ENCODE peak calls at places on chromosomes 12 and 14, in four cellular contexts. O is HL-60, V is K562, G is GM12878. Y is an unnamed sample.

GRCh38 chr12:90977224-90977623 is 22.2 kb upstream of the CCER1 start:
- DNase-seq in G (no peak), O (no peak), V (no peak), Y (no peak)

GRCh38 chr14:105857223-105857815 is 330.9 kb downstream of the TMEM121 start:
- DNase-seq in O (no peak), G (no peak), V (no peak), Y (peak)

GRCh38 chr14:54776361-54777001 is 126.1 kb downstream of the GCH1 start:
- DNase-seq in O (peak), G (peak), V (no peak), Y (peak)

GRCh38 chr14:102144914-102145313 is 5.2 kb downstream of the WDR20 start:
- DNase-seq in V (no peak), O (no peak), G (no peak), Y (no peak)

GRCh38 chr12:110689601-110690430 is 901 bp upstream of the HVCN1 start:
- DNase-seq in V (peak), O (no peak), G (peak), Y (peak)

GRCh38 chr14:21406213-21406612 is 22.4 kb upstream of the SUPT16H start:
- DNase-seq in V (no peak), G (no peak), O (no peak), Y (no peak)

GRCh38 chr12:57166971-57167371 is 19.6 kb upstream of the LRP1-AS start:
- DNase-seq in V (peak), O (no peak), G (no peak), Y (no peak)

GRCh38 chr12:116015525-116015924 is 262.0 kb downstream of the MED13L start:
- DNase-seq in G (no peak), V (no peak), O (no peak), Y (no peak)

GRCh38 chr12:32435921-32436710 is 36.8 kb downstream of the FGD4 start:
- DNase-seq in G (no peak), V (no peak), O (no peak), Y (no peak)

GRCh38 chr14:56118611-56119181 is 485 bp downstream of the PELI2 start:
- DNase-seq in V (peak), G (no peak), O (no peak), Y (no peak)

GRCh38 chr12:84562331-84562730 is 350.3 kb downstream of the SLC6A15 start:
- DNase-seq in G (no peak), O (no peak), V (no peak), Y (no peak)

GRCh38 chr12:113130457-113131135 is 5.0 kb downstream of the RASAL1 start:
- DNase-seq in G (no peak), O (no peak), V (peak), Y (no peak)

GRCh38 chr14:54329082-54329695 is 67.6 kb upstream of the CDKN3 start:
- DNase-seq in G (no peak), O (no peak), V (peak), Y (peak)

GRCh38 chr14:32588448-32589320 is 259.6 kb downstream of the AKAP6 start:
- DNase-seq in G (no peak), O (peak), V (peak), Y (no peak)

GRCh38 chr14:69013943-69014782 is 35.1 kb upstream of the ACTN1 start:
- DNase-seq in V (no peak), O (peak), G (no peak), Y (no peak)

GRCh38 chr12:50003595-50003994 is 21.7 kb downstream of the RACGAP1 start:
- DNase-seq in V (no peak), O (no peak), G (no peak), Y (no peak)

GRCh38 chr12:13170892-13171490 is 25.5 kb upstream of the EMP1 start:
- DNase-seq in O (no peak), V (no peak), G (no peak), Y (no peak)

GRCh38 chr14:53640695-53641094 is 315.9 kb downstream of the BMP4 start:
- DNase-seq in G (no peak), V (no peak), O (no peak), Y (no peak)

GRCh38 chr14:50812180-50812579 is 18.8 kb downstream of the NIN start:
- DNase-seq in G (no peak), O (no peak), V (no peak), Y (no peak)
- TF ChIP-seq SPI1 in G (no peak), O (no peak), V (no peak), Y (peak)

GRCh38 chr14:23114669-23115491 is 4.2 kb downstream of the CEBPE start:
- DNase-seq in G (no peak), O (peak), V (peak), Y (no peak)
- TF ChIP-seq SPI1 in G (no peak), O (peak), V (no peak), Y (peak)

GRCh38 chr14:86723254-86723624 is 1193.3 kb downstream of the FLRT2 start:
- DNase-seq in G (no peak), O (no peak), V (no peak), Y (no peak)
- TF ChIP-seq SPI1 in G (no peak), O (no peak), V (no peak), Y (no peak)

DNA sequence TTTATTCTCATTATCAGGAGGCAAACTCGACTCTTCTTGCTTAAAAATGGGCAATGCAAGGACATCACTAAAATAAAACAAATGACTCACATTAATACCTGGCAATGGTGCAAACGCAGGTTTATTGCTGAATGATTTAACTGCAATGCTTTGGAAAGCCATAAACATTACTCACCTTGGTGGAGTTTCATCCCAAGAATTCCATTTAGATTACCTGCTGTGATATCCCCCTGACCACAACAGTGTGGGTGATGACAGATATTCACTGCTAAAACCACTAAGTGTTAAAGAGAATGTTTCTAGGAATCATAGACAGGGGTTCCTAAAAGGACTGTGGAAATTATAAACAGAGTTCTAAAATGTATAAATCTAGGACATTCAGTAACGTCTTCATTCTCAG is 35.3 kb upstream of the CSRNP2 start:
- DNase-seq in O (no peak), V (no peak), G (no peak), Y (no peak)
- TF ChIP-seq SPI1 in O (no peak), V (no peak), G (no peak), Y (no peak)

DNA sequence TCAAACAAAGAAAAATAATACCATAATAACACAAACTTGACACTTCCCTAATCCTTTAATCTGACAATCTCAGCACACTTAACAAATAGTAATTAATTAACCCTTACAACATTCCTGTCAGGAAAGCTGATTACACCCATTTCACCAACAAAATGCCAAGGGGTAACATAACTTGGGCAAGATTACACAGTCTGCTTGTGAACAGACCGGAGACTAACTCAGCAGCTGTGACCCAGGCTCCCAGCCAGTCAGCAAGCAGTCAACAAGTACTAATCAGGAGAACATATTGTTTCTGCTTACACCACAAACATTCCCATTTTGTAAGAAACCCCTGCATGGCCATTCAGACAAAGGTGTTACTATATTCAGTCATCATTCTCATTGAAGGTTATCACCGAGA is 592.5 kb upstream of the FLRT2 start:
- DNase-seq in G (no peak), O (no peak), V (no peak), Y (no peak)
- TF ChIP-seq SPI1 in G (no peak), O (no peak), V (no peak), Y (no peak)

DNA sequence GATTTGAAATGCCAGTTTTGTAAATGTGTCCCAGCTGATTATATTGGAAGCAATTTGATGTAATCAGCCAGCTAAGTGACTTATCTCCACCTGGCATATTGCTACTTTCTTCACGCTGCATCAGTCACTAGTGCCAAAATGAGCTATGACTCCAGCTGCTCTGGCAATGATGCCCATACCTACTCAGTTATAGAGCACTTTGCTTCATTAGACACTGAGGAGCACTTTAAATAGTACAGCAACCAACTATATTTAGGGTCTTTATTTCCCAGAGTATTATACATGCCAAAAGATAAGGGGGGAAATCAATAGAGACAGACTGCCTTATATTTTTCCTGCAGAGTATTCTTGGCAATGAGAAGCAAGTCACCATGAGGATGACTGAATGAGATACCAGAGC is 67.9 kb upstream of the LIN7A start:
- DNase-seq in O (no peak), G (no peak), V (no peak), Y (no peak)
- TF ChIP-seq SPI1 in O (no peak), G (no peak), V (no peak), Y (no peak)

GRCh38 chr12:104521731-104522130 is 65.0 kb downstream of the CHST11 start:
- DNase-seq in O (no peak), V (no peak), G (no peak), Y (no peak)
- TF ChIP-seq SPI1 in O (no peak), V (no peak), G (no peak), Y (no peak)

DNA sequence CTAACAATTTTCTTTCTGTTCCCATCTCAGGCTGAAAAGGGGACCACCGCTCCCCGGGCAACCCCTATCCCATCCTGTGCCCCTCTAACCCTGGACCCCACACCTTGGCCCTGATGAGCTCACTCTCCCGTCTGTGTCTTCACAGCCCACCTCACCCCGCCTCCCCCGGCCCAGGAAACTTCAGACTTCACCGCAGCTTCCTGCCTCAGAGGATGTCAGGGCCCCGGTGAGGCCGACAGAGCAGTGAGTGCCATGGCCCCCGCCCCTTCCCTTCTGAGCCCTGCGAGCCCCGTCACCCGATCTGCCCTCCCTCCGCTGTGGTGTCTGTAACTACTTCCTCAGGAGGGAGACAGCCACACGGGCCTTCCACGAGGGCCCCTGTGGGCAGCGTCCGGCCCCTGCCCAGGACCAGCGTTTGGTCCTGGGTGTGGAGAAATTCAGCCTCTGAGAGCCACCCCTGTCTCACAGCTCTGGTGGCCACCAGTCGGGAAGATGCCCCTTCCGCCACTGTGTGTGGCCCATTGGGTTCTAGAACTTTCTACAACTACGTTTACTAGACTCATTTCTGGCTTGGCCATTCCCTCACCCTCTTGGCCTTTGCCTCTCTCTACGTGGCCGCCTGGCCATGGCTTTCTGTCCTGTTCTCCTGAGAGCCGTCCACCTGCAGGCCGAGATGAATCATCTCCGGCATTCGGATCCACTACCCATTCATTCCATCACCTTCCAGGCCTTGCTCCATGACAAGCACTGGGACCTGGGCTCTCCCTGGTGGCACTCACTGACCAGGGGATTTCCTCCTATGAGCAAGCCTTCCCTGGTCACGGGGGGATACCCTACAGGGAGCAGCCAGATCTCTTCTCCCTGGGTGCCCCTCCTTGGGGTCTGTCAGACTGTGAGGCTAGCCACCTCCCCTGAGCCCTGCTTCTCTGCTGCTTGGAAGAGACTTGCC is 3.4 kb downstream of the RHOF start:
- DNase-seq in G (peak), V (no peak), O (no peak), Y (peak)
- TF ChIP-seq SPI1 in G (peak), V (no peak), O (peak), Y (peak)

GRCh38 chr12:4438834-4439596 is 6.6 kb downstream of the FGF6 start:
- DNase-seq in G (no peak), V (no peak), O (peak), Y (no peak)
- TF ChIP-seq SPI1 in G (peak), V (no peak), O (peak), Y (peak)

DNA sequence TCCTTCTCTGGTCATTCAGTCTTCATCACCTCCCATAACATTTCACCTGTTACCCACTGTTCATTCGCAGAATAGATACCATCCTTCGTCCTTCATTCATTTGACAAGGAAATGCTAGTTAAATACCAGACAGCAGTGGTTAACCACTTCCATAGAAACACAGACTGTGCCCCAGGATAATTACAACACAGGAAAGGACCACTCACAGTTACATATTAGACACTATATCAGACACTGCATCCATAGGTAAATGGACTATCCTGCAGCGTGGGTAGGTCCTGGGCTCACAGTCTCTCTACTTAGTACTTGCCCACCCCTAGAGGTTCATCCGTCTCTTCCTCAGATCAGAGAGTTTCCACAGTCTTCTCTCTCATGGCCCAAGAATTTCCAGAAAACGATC is 1044.6 kb downstream of the VRK1 start:
- DNase-seq in O (no peak), G (no peak), V (no peak), Y (no peak)
- TF ChIP-seq SPI1 in O (no peak), G (no peak), V (no peak), Y (no peak)

Y was measured in GM12891.